ENCODE peak calls at places on chromosomes 12 and 14, in nine cellular contexts. O is uterus, A is HCT116, N is right lobe of liver, X is GM12878, C is upper lobe of left lung, W is esophagus squamous epithelium, D is body of pancreas, G is transverse colon. S is an unnamed sample.
A peak's percentile ranks its signal among the peaks of the same experiment; 100 is the strongest.

GRCh38 chr12:3204143-3204542 is 127.0 kb downstream of the TSPAN9 start:
- DNase-seq in C (no peak), W (no peak), D (no peak), A (peak; percentile 7), N (no peak), X (no peak), O (no peak), G (no peak), S (no peak)

GRCh38 chr12:57157588-57158173 is 10.3 kb upstream of the LRP1-AS start:
- DNase-seq in C (no peak), O (no peak), W (no peak), N (no peak), X (no peak), D (no peak), G (no peak), A (no peak), S (no peak)

GRCh38 chr14:21075719-21076437 is 5.8 kb downstream of the ARHGEF40 start:
- DNase-seq in C (no peak), A (no peak), X (no peak), W (no peak), D (no peak), N (no peak), O (no peak), G (no peak), S (no peak)

GRCh38 chr12:101697197-101697929 is at the start of gene CHPT1:
- DNase-seq in O (peak; percentile 59), A (no peak), N (peak; percentile 93), W (no peak), X (no peak), C (peak; percentile 85), G (peak; percentile 83), D (peak; percentile 76), S (peak; percentile 64)

GRCh38 chr12:95736631-95737030 is 53.9 kb downstream of the NTN4 start:
- DNase-seq in W (no peak), X (no peak), O (no peak), A (no peak), C (no peak), N (no peak), G (no peak), D (peak; percentile 43), S (no peak)

GRCh38 chr12:124592481-124593160 is 25.2 kb upstream of the NCOR2 start:
- DNase-seq in W (no peak), X (no peak), N (no peak), C (no peak), A (no peak), D (no peak), O (no peak), G (peak; percentile 35), S (no peak)

GRCh38 chr12:64672925-64673409 is 62.7 kb downstream of the RASSF3 start:
- DNase-seq in O (peak; percentile 66), W (no peak), C (peak; percentile 42), G (peak; percentile 93), A (peak; percentile 56), X (no peak), N (peak; percentile 60), D (peak; percentile 73), S (no peak)

GRCh38 chr14:58078471-58078870 is 73.5 kb downstream of the ARMH4 start:
- DNase-seq in O (no peak), X (no peak), A (no peak), C (no peak), G (no peak), D (no peak), N (no peak), W (no peak), S (no peak)

GRCh38 chr14:75279153-75279738 is 618 bp downstream of the FOS start:
- DNase-seq in A (no peak), N (peak; percentile 75), G (peak; percentile 77), C (peak; percentile 79), O (peak; percentile 75), D (peak; percentile 68), X (no peak), W (no peak), S (peak; percentile 25)

GRCh38 chr12:108457006-108457733 is 57.9 kb upstream of the FICD start:
- DNase-seq in N (no peak), D (no peak), C (no peak), W (no peak), A (peak; percentile 33), X (peak; percentile 34), G (no peak), O (peak; percentile 23), S (peak; percentile 46)

GRCh38 chr12:97899529-97899928 is 436.9 kb downstream of the RMST start:
- DNase-seq in C (no peak), O (no peak), G (no peak), X (no peak), W (no peak), A (no peak), D (no peak), N (no peak), S (no peak)

GRCh38 chr12:57868870-57869609 is 22.5 kb upstream of the CTDSP2 start:
- DNase-seq in C (no peak), W (no peak), N (no peak), A (no peak), D (no peak), G (no peak), X (no peak), O (peak; percentile 65), S (no peak)

GRCh38 chr12:28222081-28222700 is 31.9 kb downstream of the CCDC91 start:
- DNase-seq in D (no peak), G (no peak), N (no peak), W (no peak), X (no peak), O (no peak), C (no peak), A (no peak), S (no peak)

GRCh38 chr14:49995162-49995561 is 102.3 kb downstream of the ARF6 start:
- DNase-seq in C (no peak), O (no peak), G (no peak), X (no peak), W (no peak), D (no peak), A (no peak), N (no peak), S (no peak)

GRCh38 chr14:35287481-35288013 is 4.6 kb upstream of the PSMA6 start:
- DNase-seq in D (no peak), C (peak; percentile 39), W (no peak), O (no peak), G (peak; percentile 12), X (peak; percentile 55), A (no peak), N (peak; percentile 91), S (no peak)

GRCh38 chr12:131174901-131175300 is 221.2 kb downstream of the ADGRD1 start:
- DNase-seq in X (no peak), A (no peak), O (no peak), G (no peak), W (no peak), N (no peak), C (no peak), D (no peak), S (no peak)

GRCh38 chr12:43310596-43310995 is 241.4 kb downstream of the ADAMTS20 start:
- DNase-seq in D (no peak), N (no peak), C (no peak), A (no peak), X (no peak), G (no peak), O (no peak), W (no peak), S (no peak)

GRCh38 chr12:108826115-108826806 is 31.1 kb downstream of the SSH1 start:
- DNase-seq in W (no peak), G (peak; percentile 32), N (no peak), O (peak; percentile 63), D (no peak), A (no peak), C (peak; percentile 65), X (no peak), S (no peak)

GRCh38 chr14:77097689-77098469 is at the start of gene CIPC:
- DNase-seq in D (peak; percentile 99), G (peak; percentile 100), W (peak; percentile 100), O (peak; percentile 100), X (peak; percentile 97), A (peak; percentile 98), C (peak; percentile 100), N (peak; percentile 100), S (peak; percentile 90)
- TF ChIP-seq POLR2A in D (peak; percentile 39), G (peak; percentile 90), W (peak; percentile 78), O (peak; percentile 71), X (peak; percentile 86), A (peak; percentile 38), C (peak; percentile 94), N (peak; percentile 76), S (peak; percentile 76)

GRCh38 chr12:121579981-121580868 is 598 bp downstream of the KDM2B start:
- DNase-seq in X (no peak), N (peak; percentile 77), C (peak; percentile 73), D (peak; percentile 76), A (no peak), O (peak; percentile 79), G (peak; percentile 84), W (peak; percentile 20), S (peak; percentile 49)

GRCh38 chr12:121582583-121583333 is 1.9 kb upstream of the KDM2B start:
- DNase-seq in X (no peak), O (no peak), W (no peak), G (no peak), D (no peak), A (no peak), C (no peak), N (no peak), S (no peak)

GRCh38 chr12:121580959-121581680 is at the start of gene KDM2B:
- DNase-seq in A (no peak), O (peak; percentile 38), D (peak; percentile 14), C (peak; percentile 57), W (no peak), N (no peak), G (peak; percentile 24), X (no peak), S (no peak)

GRCh38 chr12:121579190-121579791 is 1.5 kb downstream of the KDM2B start:
- DNase-seq in A (no peak), C (peak; percentile 60), N (peak; percentile 59), D (peak; percentile 38), G (peak; percentile 54), W (no peak), O (peak; percentile 47), X (no peak), S (peak; percentile 52)

GRCh38 chr12:121581681-121582439 is 1.0 kb upstream of the KDM2B start:
- DNase-seq in X (no peak), G (peak; percentile 25), A (no peak), C (peak; percentile 36), W (no peak), O (no peak), D (peak; percentile 25), N (no peak), S (no peak)
- TF ChIP-seq POLR2A in X (peak; percentile 23), G (no peak), A (no peak), C (no peak), W (no peak), O (no peak), D (no peak), N (no peak), S (no peak)

GRCh38 chr14:103209054-103209453 is 85.8 kb downstream of the TNFAIP2 start:
- DNase-seq in G (no peak), D (no peak), C (no peak), W (no peak), A (no peak), O (no peak), X (no peak), N (no peak), S (no peak)
- TF ChIP-seq POLR2A in G (no peak), D (no peak), C (no peak), W (no peak), A (no peak), O (no peak), X (no peak), N (no peak), S (no peak)

DNA sequence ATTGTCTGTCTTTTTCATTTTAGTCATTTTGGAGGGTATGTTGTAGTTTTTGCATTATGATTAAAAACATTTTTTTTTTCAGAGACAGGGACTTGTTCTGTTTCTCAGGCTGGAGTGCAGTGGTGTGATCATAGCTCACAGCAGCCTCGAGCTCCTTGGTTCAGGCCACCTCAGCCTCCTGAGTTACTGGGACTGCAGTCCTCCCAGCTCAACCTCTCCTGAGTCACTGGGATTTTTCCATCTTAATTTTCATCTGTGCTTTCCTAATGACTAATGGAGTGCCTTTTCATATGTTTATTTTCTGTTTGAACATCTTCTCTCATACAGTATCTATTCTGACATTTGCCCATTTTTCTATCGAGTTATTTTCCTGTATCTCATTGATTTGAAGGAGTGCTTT is 52.6 kb downstream of the DYRK2 start:
- DNase-seq in C (no peak), A (no peak), O (no peak), W (no peak), N (no peak), G (no peak), X (no peak), D (no peak), S (no peak)
- TF ChIP-seq POLR2A in C (no peak), A (no peak), O (no peak), W (no peak), N (no peak), G (no peak), X (no peak), D (no peak), S (no peak)

S was measured in GM12891.